ENCODE peak calls at places on chromosomes 2 and 18, in five cellular contexts. T is HFFc6, W is foreskin fibroblast, X is neural crest cell, F is pancreas. P is an unnamed sample.
A peak's percentile ranks its signal among the peaks of the same experiment; 100 is the strongest.

GRCh38 chr2:222582931-222583330 is 73.0 kb downstream of the FARSB start:
- DNase-seq in T (no peak), W (no peak), X (no peak), F (no peak), P (no peak)

GRCh38 chr2:7083580-7084509 is 166.6 kb downstream of the RNF144A start:
- DNase-seq in T (peak; percentile 4), W (peak; percentile 49), X (no peak), F (no peak), P (no peak)

GRCh38 chr2:67923696-67924095 is 139.1 kb downstream of the C1D start:
- DNase-seq in T (no peak), W (peak; percentile 38), X (no peak), F (no peak), P (no peak)

GRCh38 chr2:127012868-127013267 is 94.1 kb downstream of the BIN1 start:
- DNase-seq in T (no peak), W (peak; percentile 58), X (no peak), F (no peak), P (no peak)

GRCh38 chr2:71546777-71547281 is 93.5 kb downstream of the DYSF start:
- DNase-seq in T (no peak), W (no peak), X (no peak), F (peak; percentile 45), P (no peak)

GRCh38 chr2:76274154-76274553 is 563.4 kb upstream of the GCFC2 start:
- DNase-seq in T (no peak), W (no peak), X (no peak), F (no peak), P (no peak)

GRCh38 chr2:10162586-10163497 is 40.3 kb downstream of the RRM2 start:
- DNase-seq in T (no peak), W (no peak), X (peak; percentile 35), F (no peak), P (no peak)

GRCh38 chr2:96550787-96551604 is 14.4 kb downstream of the ARID5A start:
- DNase-seq in T (no peak), W (no peak), X (no peak), F (no peak), P (no peak)

GRCh38 chr2:46615555-46616487 is 136.5 kb downstream of the TMEM247 start:
- DNase-seq in T (peak; percentile 0), W (peak; percentile 56), X (no peak), F (no peak), P (no peak)

GRCh38 chr2:99821039-99821438 is 321.4 kb downstream of the AFF3 start:
- DNase-seq in T (no peak), W (no peak), X (no peak), F (no peak), P (no peak)

GRCh38 chr2:196183528-196184231 is 12.3 kb upstream of the STK17B start:
- DNase-seq in T (no peak), W (no peak), X (no peak), F (no peak), P (no peak)

GRCh38 chr2:27569398-27569797 is 13.4 kb upstream of the ZNF512 start:
- DNase-seq in T (peak; percentile 68), W (peak; percentile 84), X (no peak), F (no peak), P (no peak)

GRCh38 chr2:8761529-8762164 is 75.8 kb downstream of the KIDINS220 start:
- DNase-seq in T (peak; percentile 46), W (peak; percentile 53), X (no peak), F (no peak), P (no peak)

GRCh38 chr2:220077488-220077887 is 450.1 kb downstream of the SLC4A3 start:
- DNase-seq in T (peak; percentile 60), W (peak; percentile 77), X (no peak), F (no peak), P (no peak)

GRCh38 chr2:41610501-41611242 is 437.1 kb upstream of the PKDCC start:
- DNase-seq in T (peak; percentile 1), W (peak; percentile 72), X (no peak), F (no peak), P (no peak)

GRCh38 chr2:187982668-187983067 is 309.0 kb upstream of the GULP1 start:
- DNase-seq in T (peak; percentile 86), W (peak; percentile 82), X (no peak), F (no peak), P (no peak)

GRCh38 chr2:220394433-220394832 is 767.0 kb downstream of the SLC4A3 start:
- DNase-seq in T (peak; percentile 32), W (peak; percentile 80), X (no peak), F (no peak), P (no peak)

GRCh38 chr2:234415706-234416105 is 81.2 kb downstream of the ARL4C start:
- DNase-seq in T (no peak), W (no peak), X (no peak), F (no peak), P (no peak)

GRCh38 chr2:28547223-28547860 is 51.5 kb downstream of the PLB1 start:
- DNase-seq in T (no peak), W (no peak), X (no peak), F (no peak), P (no peak)

GRCh38 chr18:67590571-67591141 is 74.1 kb upstream of the DSEL start:
- DNase-seq in T (peak; percentile 25), W (peak; percentile 57), X (no peak), F (no peak), P (no peak)

GRCh38 chr2:28654286-28654980 is 97.2 kb upstream of the PPP1CB start:
- DNase-seq in T (no peak), W (peak; percentile 12), X (no peak), F (no peak), P (no peak)

GRCh38 chr2:70641263-70641784 is 87.7 kb upstream of the TGFA start:
- DNase-seq in T (no peak), W (no peak), X (no peak), F (no peak), P (no peak)

GRCh38 chr2:164840930-164841718 is 499 bp downstream of the COBLL1 start:
- DNase-seq in T (peak; percentile 57), W (peak; percentile 79), X (peak; percentile 65), F (peak; percentile 89), P (no peak)

GRCh38 chr2:222791946-222792649 is 68.7 kb upstream of the ACSL3 start:
- DNase-seq in T (no peak), W (peak; percentile 51), X (no peak), F (no peak), P (no peak)

GRCh38 chr2:237723613-237724012 is 75.0 kb upstream of the RBM44 start:
- DNase-seq in T (no peak), W (peak; percentile 80), X (peak; percentile 22), F (peak; percentile 48), P (no peak)
- TF ChIP-seq CTCF in T (no peak), W (peak; percentile 14), X (no peak), F (no peak), P (no peak)

GRCh38 chr2:32977228-32977758 is 30.5 kb downstream of the LTBP1 start:
- DNase-seq in T (no peak), W (peak; percentile 29), X (no peak), F (peak; percentile 83), P (no peak)

GRCh38 chr2:32981612-32982011 is 34.9 kb downstream of the LTBP1 start:
- DNase-seq in T (no peak), W (no peak), X (no peak), F (no peak), P (no peak)

DNA sequence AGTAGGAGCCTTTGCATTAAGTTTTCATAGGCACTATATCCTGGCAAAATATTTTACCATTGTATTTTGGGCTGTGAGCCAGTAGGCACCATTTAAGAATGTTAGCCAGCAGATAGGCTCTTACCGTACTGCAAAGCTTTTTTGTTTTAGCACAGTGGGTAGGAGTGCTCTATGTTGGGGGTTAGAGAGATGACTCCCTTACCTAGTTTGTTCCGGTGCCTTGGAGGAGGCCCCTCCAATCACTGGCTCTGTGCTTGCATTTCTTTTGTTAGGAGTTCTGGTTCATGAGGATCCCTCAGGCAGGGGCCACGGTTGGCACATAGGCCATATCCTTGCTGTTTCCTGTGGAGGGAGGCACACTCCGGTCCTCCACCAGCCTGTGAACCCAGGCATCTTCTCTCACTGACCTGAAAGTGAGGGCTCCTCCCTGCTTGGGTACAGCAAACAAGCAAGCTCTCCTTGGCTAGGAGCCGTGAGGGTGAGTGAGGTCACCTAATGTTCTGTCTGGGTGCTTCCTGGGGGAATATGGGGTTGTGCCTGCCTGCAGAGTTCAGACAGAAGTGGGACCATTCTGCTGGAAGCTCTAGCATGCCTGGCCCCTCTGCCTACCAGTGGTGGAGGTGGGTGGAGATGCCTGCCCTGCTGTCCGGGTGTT is 29.8 kb downstream of the LTBP1 start:
- DNase-seq in T (no peak), W (no peak), X (no peak), F (no peak), P (no peak)
- TF ChIP-seq CTCF in T (no peak), W (no peak), X (no peak), F (no peak), P (no peak)

DNA sequence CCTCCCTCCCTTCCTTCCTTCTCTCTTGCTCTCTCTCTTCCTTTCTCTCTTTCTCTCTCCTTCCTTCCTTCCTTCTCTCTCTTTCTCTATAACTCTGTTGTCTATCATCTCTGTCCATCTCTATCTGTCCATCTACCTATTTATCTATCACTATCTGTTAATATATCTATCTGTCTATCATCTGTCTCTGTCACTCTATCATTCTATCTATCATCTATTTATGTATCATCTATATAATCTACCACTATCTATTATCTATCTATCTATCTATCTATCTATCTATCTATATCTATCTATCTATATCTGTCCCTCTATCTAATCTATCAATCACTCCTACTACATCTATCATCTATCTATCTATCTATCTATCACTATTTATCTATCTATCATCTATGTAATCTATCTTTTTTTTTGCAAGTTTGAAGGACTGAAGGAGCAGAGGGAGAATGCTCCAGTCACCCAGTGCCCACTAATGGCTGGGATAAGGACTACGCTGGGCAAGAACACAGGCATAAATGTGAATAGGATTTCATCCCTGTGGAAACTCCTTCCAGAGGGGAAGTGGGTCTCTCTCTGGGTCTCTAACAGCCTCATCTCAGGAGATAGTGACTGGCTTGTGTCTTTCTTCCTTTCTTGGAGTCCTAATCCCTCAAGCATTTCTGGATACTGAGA is 427.0 kb downstream of the LPIN1 start:
- DNase-seq in T (peak; percentile 11), W (peak; percentile 62), X (no peak), F (no peak), P (no peak)
- TF ChIP-seq CTCF in T (peak; percentile 68), W (peak; percentile 57), X (no peak), F (no peak), P (no peak)

GRCh38 chr2:170423919-170424318 is 246.0 kb downstream of the MYO3B start:
- DNase-seq in T (no peak), W (no peak), X (no peak), F (no peak), P (no peak)

GRCh38 chr2:170425291-170425751 is 247.4 kb downstream of the MYO3B start:
- DNase-seq in T (peak; percentile 0), W (peak; percentile 62), X (no peak), F (no peak), P (no peak)

GRCh38 chr2:170421175-170421687 is 243.3 kb downstream of the MYO3B start:
- DNase-seq in T (no peak), W (peak; percentile 16), X (no peak), F (no peak), P (no peak)
- TF ChIP-seq CTCF in T (no peak), W (no peak), X (no peak), F (no peak), P (no peak)

GRCh38 chr18:76380127-76380729 is 114.8 kb downstream of the ZNF516 start:
- DNase-seq in T (no peak), W (no peak), X (no peak), F (no peak), P (no peak)

GRCh38 chr18:76378526-76379215 is 116.4 kb downstream of the ZNF516 start:
- DNase-seq in T (no peak), W (no peak), X (no peak), F (no peak), P (no peak)

GRCh38 chr18:76382265-76382664 is 112.8 kb downstream of the ZNF516 start:
- DNase-seq in T (no peak), W (peak; percentile 37), X (no peak), F (no peak), P (no peak)

GRCh38 chr18:76379226-76380126 is 115.6 kb downstream of the ZNF516 start:
- DNase-seq in T (no peak), W (no peak), X (no peak), F (no peak), P (no peak)

GRCh38 chr18:76380791-76381405 is 114.1 kb downstream of the ZNF516 start:
- DNase-seq in T (peak; percentile 8), W (peak; percentile 57), X (peak; percentile 27), F (no peak), P (no peak)
- TF ChIP-seq CTCF in T (peak; percentile 78), W (peak; percentile 64), X (peak; percentile 61), F (no peak), P (no peak)